ENCODE peak calls at places on chromosomes 13 and 19, in five cellular contexts. K, S, D, X and E are unnamed samples.
A peak's percentile ranks its signal among the peaks of the same experiment; 100 is the strongest.

GRCh38 chr13:114015608-114016295 is 41.9 kb upstream of the C13orf46 start:
- DNase-seq in K (peak; percentile 41), S (peak; percentile 64), D (no peak), X (no peak), E (peak; percentile 34)

GRCh38 chr19:55179570-55180484 is at the start of gene SYT5:
- DNase-seq in K (peak; percentile 62), S (peak; percentile 40), D (peak; percentile 23), X (peak; percentile 88), E (peak; percentile 63)

GRCh38 chr13:85417807-85418206 is 381.4 kb downstream of the SLITRK6 start:
- DNase-seq in K (no peak), S (no peak), D (no peak), X (no peak), E (no peak)

GRCh38 chr13:44373601-44374347 is at the start of gene SERP2:
- DNase-seq in K (no peak), S (no peak), D (no peak), X (peak; percentile 71), E (peak; percentile 60)

GRCh38 chr19:12095111-12095790 is 30.7 kb downstream of the ZNF844 start:
- DNase-seq in K (no peak), S (no peak), D (no peak), X (no peak), E (no peak)

GRCh38 chr19:34867631-34868030 is 59.1 kb upstream of the ZNF30 start:
- DNase-seq in K (no peak), S (no peak), D (no peak), X (no peak), E (no peak)

GRCh38 chr19:48967346-48968178 is 2.5 kb downstream of the FTL start:
- DNase-seq in K (no peak), S (no peak), D (no peak), X (no peak), E (no peak)

GRCh38 chr13:76764429-76764828 is 121.8 kb downstream of the KCTD12 start:
- DNase-seq in K (peak; percentile 36), S (no peak), D (no peak), X (peak; percentile 2), E (no peak)

GRCh38 chr13:65656740-65657329 is 1573.3 kb downstream of the PCDH9 start:
- DNase-seq in K (no peak), S (no peak), D (peak; percentile 53), X (no peak), E (no peak)

GRCh38 chr19:50384685-50385535 is 763 bp downstream of the POLD1 start:
- DNase-seq in K (no peak), S (no peak), D (peak; percentile 25), X (no peak), E (no peak)

GRCh38 chr13:65901723-65902122 is 1328.4 kb downstream of the PCDH9 start:
- DNase-seq in K (no peak), S (no peak), D (no peak), X (no peak), E (no peak)

GRCh38 chr13:113742445-113743120 is 16.4 kb upstream of the TMEM255B start:
- DNase-seq in K (no peak), S (no peak), D (no peak), X (no peak), E (no peak)

GRCh38 chr19:35292986-35293732 is 1.2 kb downstream of the MAG start:
- DNase-seq in K (no peak), S (no peak), D (no peak), X (no peak), E (no peak)

GRCh38 chr13:38216181-38216580 is 133.5 kb upstream of the UFM1 start:
- DNase-seq in K (no peak), S (no peak), D (no peak), X (no peak), E (no peak)

GRCh38 chr19:3576696-3577443 is 4.1 kb downstream of the HMG20B start:
- DNase-seq in K (peak; percentile 63), S (peak; percentile 48), D (no peak), X (peak; percentile 83), E (peak; percentile 77)

GRCh38 chr13:102040812-102041211 is 361.0 kb downstream of the FGF14 start:
- DNase-seq in K (no peak), S (no peak), D (peak; percentile 87), X (no peak), E (no peak)